ENCODE peak calls at places on chromosomes 12 and 14, in four cellular contexts. L is Ammon's horn, E is GOT3, A is H4. G is an unnamed sample.

GRCh38 chr14:42804146-42804545 is 1197.5 kb downstream of the LRFN5 start:
- DNase-seq in L (no peak), E (no peak), A (no peak), G (peak)

GRCh38 chr14:63705561-63706070 is 22.2 kb downstream of the SGPP1 start:
- DNase-seq in L (no peak), E (no peak), A (no peak), G (no peak)

GRCh38 chr12:47328831-47329545 is 249.2 kb upstream of the AMIGO2 start:
- DNase-seq in L (no peak), E (no peak), A (no peak), G (no peak)

GRCh38 chr12:94650143-94651056 is at the start of gene TMCC3:
- DNase-seq in L (peak), E (no peak), A (no peak), G (no peak)

GRCh38 chr14:104230119-104230885 is 91.9 kb downstream of the KIF26A start:
- DNase-seq in L (no peak), E (no peak), A (no peak), G (no peak)

GRCh38 chr12:3775385-3776035 is 22.6 kb upstream of the CRACR2A start:
- DNase-seq in L (no peak), E (no peak), A (no peak), G (no peak)

GRCh38 chr12:6554168-6554989 is 1.5 kb downstream of the IFFO1 start:
- DNase-seq in L (peak), E (no peak), A (peak), G (peak)

GRCh38 chr12:15714256-15714655 is 74.9 kb downstream of the EPS8 start:
- DNase-seq in L (no peak), E (no peak), A (no peak), G (no peak)

GRCh38 chr14:33611405-33612183 is 339.3 kb downstream of the EGLN3 start:
- DNase-seq in L (no peak), E (no peak), A (no peak), G (no peak)

GRCh38 chr14:29925736-29926135 is 1.9 kb downstream of the PRKD1 start:
- DNase-seq in L (no peak), E (no peak), A (no peak), G (no peak)

G was measured in NCI-H524.